ENCODE peak calls at places on chromosome 11, in eight cellular contexts. I is brain microvascular endothelial cell, N is fibroblast of lung, Z is GM13976, W is HepG2, M is progenitor cell of endocrine pancreas, X is heart left ventricle, T is tibial nerve. Q is an unnamed sample.

GRCh38 chr11:128399186-128399585 is 188.2 kb downstream of the ETS1 start:
- DNase-seq in W (no peak), X (no peak), N (peak), I (peak), M (no peak), T (no peak), Z (no peak), Q (no peak)

GRCh38 chr11:87359401-87359800 is 321.7 kb downstream of the TMEM135 start:
- DNase-seq in I (no peak), T (no peak), W (no peak), N (no peak), Z (no peak), M (no peak), X (no peak), Q (no peak)

GRCh38 chr11:70583781-70584218 is 185.5 kb downstream of the CTTN start:
- DNase-seq in N (no peak), T (no peak), I (no peak), X (no peak), M (no peak), Z (no peak), W (no peak), Q (no peak)

GRCh38 chr11:20876738-20877137 is 207.4 kb downstream of the NELL1 start:
- DNase-seq in I (no peak), M (no peak), Z (no peak), N (no peak), W (no peak), X (no peak), T (no peak), Q (no peak)

GRCh38 chr11:120131941-120132644 is 5.8 kb downstream of the TRIM29 start:
- DNase-seq in N (no peak), T (no peak), W (peak), Z (no peak), X (no peak), I (no peak), M (no peak), Q (no peak)

GRCh38 chr11:111300569-111300968 is 2.2 kb downstream of the POU2AF3 start:
- DNase-seq in T (no peak), X (no peak), W (no peak), N (no peak), M (no peak), I (no peak), Z (no peak), Q (no peak)

GRCh38 chr11:11605181-11605580 is 16.6 kb downstream of the GALNT18 start:
- DNase-seq in M (no peak), Z (no peak), T (no peak), W (no peak), I (no peak), N (no peak), X (no peak), Q (no peak)

GRCh38 chr11:45076761-45077160 is 69.7 kb upstream of the PRDM11 start:
- DNase-seq in X (no peak), W (no peak), T (no peak), I (no peak), M (no peak), N (no peak), Z (no peak), Q (no peak)

GRCh38 chr11:119641991-119642745 is 86.8 kb downstream of the NECTIN1 start:
- DNase-seq in N (peak), T (no peak), I (peak), M (no peak), W (peak), Z (peak), X (no peak), Q (no peak)

GRCh38 chr11:8930456-8931175 is 2.1 kb downstream of the C11orf16 start:
- DNase-seq in Z (no peak), M (no peak), I (no peak), W (no peak), X (no peak), N (no peak), T (no peak), Q (no peak)

GRCh38 chr11:61091373-61092279 is 10.7 kb upstream of the CD5 start:
- DNase-seq in M (no peak), I (peak), N (no peak), T (no peak), X (no peak), W (no peak), Z (peak), Q (no peak)

GRCh38 chr11:45918331-45918941 is 759 bp upstream of the PEX16 start:
- DNase-seq in N (peak), I (peak), M (peak), X (peak), Z (peak), T (peak), W (peak), Q (no peak)

GRCh38 chr11:42161886-42162285 is 702.4 kb upstream of the LRRC4C start:
- DNase-seq in N (peak), W (no peak), I (peak), T (no peak), X (no peak), Z (no peak), M (no peak), Q (no peak)

GRCh38 chr11:41382927-41383326 is 76.5 kb downstream of the LRRC4C start:
- DNase-seq in I (peak), Z (no peak), X (no peak), W (no peak), M (no peak), T (no peak), N (no peak), Q (no peak)

GRCh38 chr11:48142886-48143285 is 73.7 kb upstream of the OR4B1 start:
- DNase-seq in X (no peak), W (no peak), I (no peak), T (no peak), M (no peak), N (no peak), Z (no peak), Q (no peak)

GRCh38 chr11:27088353-27088752 is 47.7 kb downstream of the BBOX1 start:
- DNase-seq in X (no peak), T (no peak), I (no peak), Z (no peak), N (no peak), M (no peak), W (no peak), Q (no peak)

GRCh38 chr11:8259316-8259995 is 4.2 kb downstream of the LMO1 start:
- DNase-seq in W (no peak), M (no peak), X (no peak), I (no peak), N (no peak), T (no peak), Z (no peak), Q (no peak)

GRCh38 chr11:68976095-68976494 is 4.7 kb downstream of the MRGPRD start:
- DNase-seq in Z (no peak), I (no peak), M (no peak), N (no peak), X (no peak), W (no peak), T (no peak), Q (no peak)

GRCh38 chr11:87251560-87251959 is 213.8 kb downstream of the TMEM135 start:
- DNase-seq in T (no peak), I (no peak), W (no peak), N (no peak), X (no peak), M (no peak), Z (no peak), Q (no peak)

GRCh38 chr11:70066628-70067027 is 11.5 kb upstream of the ANO1 start:
- DNase-seq in X (no peak), M (no peak), I (no peak), W (no peak), Z (no peak), T (no peak), N (no peak), Q (no peak)

DNA sequence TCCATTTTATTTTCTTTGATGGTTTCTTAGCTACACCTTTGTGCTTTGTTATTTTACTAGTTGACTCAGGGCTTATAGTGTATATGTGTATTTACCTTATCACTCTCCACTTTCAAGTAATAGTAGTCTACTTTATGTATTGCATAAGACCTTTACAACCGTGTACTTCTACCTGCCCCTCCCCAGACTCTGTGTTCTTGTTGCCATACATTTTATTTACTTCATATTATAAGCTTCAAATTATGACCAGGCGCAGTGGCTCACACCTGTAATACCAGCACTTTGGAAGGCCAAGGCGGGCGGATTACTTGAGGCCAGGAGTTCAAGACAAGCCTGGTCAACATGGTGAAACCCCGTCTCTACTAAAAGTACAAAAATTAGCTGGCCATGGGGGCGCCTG is 28.2 kb upstream of the CTSD start:
- DNase-seq in M (no peak), T (no peak), N (no peak), W (no peak), Z (no peak), X (no peak), I (no peak), Q (no peak)
- TF ChIP-seq CTCF in M (no peak), T (no peak), N (no peak), W (no peak), Z (no peak), X (no peak), I (no peak), Q (no peak)

GRCh38 chr11:10414659-10415058 is 40.4 kb upstream of the AMPD3 start:
- DNase-seq in W (no peak), I (no peak), T (peak), M (no peak), Z (peak), N (peak), X (peak), Q (no peak)

GRCh38 chr11:10414181-10414580 is 40.9 kb upstream of the AMPD3 start:
- DNase-seq in Z (no peak), W (no peak), M (no peak), I (no peak), X (no peak), N (no peak), T (no peak), Q (no peak)

GRCh38 chr11:10412266-10412665 is 42.8 kb upstream of the AMPD3 start:
- DNase-seq in N (no peak), X (no peak), Z (no peak), M (no peak), T (no peak), W (no peak), I (no peak), Q (no peak)

GRCh38 chr11:10410844-10411200 is 44.2 kb upstream of the AMPD3 start:
- DNase-seq in M (no peak), N (no peak), I (no peak), Z (no peak), X (no peak), T (no peak), W (no peak), Q (no peak)

DNA sequence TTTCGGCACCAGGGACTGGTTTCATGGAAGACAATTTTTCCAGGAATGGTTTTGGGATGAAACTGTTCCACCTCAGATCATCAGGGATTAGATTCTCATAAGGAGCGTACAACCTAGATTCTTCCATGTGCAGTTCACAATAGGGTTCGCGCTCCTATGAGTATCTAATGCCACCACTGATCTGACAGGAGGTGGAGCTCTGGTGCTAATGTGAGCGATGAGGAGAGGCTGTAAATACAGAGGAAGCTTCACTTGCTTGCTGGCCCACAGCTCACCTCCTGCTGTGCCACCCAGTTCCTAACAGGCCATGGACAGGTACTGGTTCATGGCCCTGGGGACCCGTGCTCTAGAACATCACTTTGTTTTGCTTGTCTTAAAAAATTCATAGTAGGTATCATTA is 41.8 kb upstream of the AMPD3 start:
- DNase-seq in X (no peak), W (peak), Z (no peak), T (no peak), I (peak), N (peak), M (no peak), Q (peak)
- TF ChIP-seq CTCF in X (peak), W (peak), Z (peak), T (peak), I (peak), N (no peak), M (no peak), Q (peak)

GRCh38 chr11:117519590-117519989 is 191.9 kb downstream of the CEP164 start:
- DNase-seq in N (no peak), M (no peak), Z (no peak), W (no peak), I (no peak), T (no peak), X (no peak), Q (no peak)

GRCh38 chr11:117518455-117518854 is 190.8 kb downstream of the CEP164 start:
- DNase-seq in N (no peak), T (no peak), M (no peak), I (no peak), X (no peak), Z (no peak), W (no peak), Q (no peak)

GRCh38 chr11:117515892-117516291 is 188.2 kb downstream of the CEP164 start:
- DNase-seq in X (no peak), W (no peak), T (no peak), M (no peak), Z (no peak), N (no peak), I (no peak), Q (no peak)

GRCh38 chr11:117519170-117519569 is 191.5 kb downstream of the CEP164 start:
- DNase-seq in N (no peak), T (no peak), Z (no peak), M (no peak), X (no peak), W (peak), I (no peak), Q (no peak)

DNA sequence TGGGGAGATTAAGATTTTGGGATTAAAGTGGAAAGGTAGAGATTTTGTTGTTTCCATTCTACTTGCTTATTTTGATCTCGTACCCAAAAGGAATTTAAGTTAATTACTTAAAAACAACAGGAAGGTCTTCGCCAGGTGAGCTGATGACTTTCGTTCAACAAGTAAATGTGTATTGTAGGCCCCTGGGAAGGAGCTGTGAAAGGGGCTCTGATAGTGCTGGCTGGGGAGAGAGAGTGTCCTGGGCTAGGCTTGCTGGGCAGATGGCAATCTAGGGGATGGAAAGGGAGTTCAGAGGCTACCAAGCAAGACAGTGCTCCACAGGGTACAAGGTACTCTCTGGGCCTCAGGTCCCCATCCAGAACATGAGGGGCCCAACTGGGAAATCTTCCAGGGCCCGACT is 189.4 kb downstream of the CEP164 start:
- DNase-seq in Z (no peak), X (no peak), W (no peak), N (no peak), T (no peak), I (no peak), M (no peak), Q (no peak)
- TF ChIP-seq CTCF in Z (no peak), X (no peak), W (no peak), N (no peak), T (no peak), I (no peak), M (no peak), Q (no peak)

DNA sequence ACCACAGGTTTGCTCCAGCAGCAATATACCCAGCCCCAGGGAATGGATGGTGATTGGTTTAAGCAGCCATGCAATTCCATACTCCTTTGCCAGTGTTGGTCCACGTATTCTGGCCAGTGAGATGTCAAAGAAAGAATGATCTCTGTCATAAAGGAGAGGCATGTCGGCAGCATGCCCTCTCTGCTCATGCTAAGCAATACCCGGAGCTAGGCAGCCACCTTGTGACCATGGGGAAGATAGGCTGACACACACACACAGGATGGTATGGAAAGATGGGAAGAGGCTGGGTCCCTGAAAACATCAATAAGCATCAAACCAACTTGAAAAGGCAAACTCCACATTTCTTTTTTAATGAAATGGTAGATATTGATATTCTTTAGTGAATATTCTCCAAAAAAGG is 5.1 kb downstream of the ABCC8 start:
- DNase-seq in N (no peak), Z (no peak), I (no peak), T (no peak), M (no peak), W (peak), X (no peak), Q (no peak)
- TF ChIP-seq CTCF in N (no peak), Z (no peak), I (no peak), T (no peak), M (no peak), W (peak), X (no peak), Q (no peak)

DNA sequence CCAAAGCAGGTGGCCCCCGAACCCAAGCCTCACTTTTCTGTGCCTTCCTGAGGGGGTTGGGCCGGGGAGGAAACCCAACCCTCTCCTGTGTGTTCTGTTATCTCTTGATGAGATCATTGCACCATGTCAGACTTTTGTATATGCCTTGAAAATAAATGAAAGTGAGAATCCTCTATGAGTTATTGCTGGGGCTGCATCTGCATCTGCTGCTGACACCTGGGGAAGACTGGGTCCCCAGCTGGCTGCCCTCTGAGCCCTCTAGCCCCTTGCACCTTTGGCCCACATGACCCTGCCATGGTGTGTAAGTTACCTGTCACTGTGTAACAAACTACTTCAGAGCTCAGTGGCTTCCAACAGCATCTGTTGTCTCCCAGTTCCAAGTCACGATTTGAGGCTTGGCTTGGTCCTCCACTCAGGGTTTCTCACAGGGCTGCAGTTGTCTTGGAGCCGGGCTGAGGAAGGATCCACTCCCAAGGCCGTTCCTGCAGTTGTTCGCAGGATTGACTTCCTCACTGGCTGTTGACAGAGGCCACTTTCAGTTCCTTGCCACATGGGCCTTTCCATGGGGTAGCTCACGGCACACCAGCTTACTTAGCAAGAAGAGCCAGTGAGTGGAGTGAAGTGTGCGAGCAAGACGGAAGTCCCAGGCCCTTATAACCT is 13.5 kb upstream of the UVRAG start:
- DNase-seq in Z (no peak), M (no peak), N (no peak), T (no peak), X (peak), I (no peak), W (no peak), Q (no peak)
- TF ChIP-seq CTCF in Z (no peak), M (no peak), N (no peak), T (no peak), X (no peak), I (no peak), W (no peak), Q (no peak)

Q was measured in GM12864.